ENCODE peak calls at places on chromosomes 4 and X, in nine cellular contexts. B is uterus, K is stomach, X is A549, P is endothelial cell of umbilical vein, Q is HCT116, Z is tibial nerve, D is lower leg skin, T is GM12892. V is an unnamed sample.

GRCh38 chr4:15336410-15337184 is 91.2 kb upstream of the C1QTNF7 start:
- DNase-seq in K (no peak), B (no peak), Q (no peak), X (no peak), T (no peak), Z (no peak), P (no peak), D (no peak), V (peak)

GRCh38 chr4:138736362-138736761 is 279.2 kb upstream of the NOCT start:
- DNase-seq in T (no peak), Q (no peak), K (no peak), D (no peak), X (no peak), P (peak), B (no peak), Z (no peak), V (no peak)

GRCh38 chr4:102503301-102503746 is 2.2 kb downstream of the NFKB1 start:
- DNase-seq in X (no peak), D (no peak), T (no peak), B (no peak), Z (no peak), Q (no peak), P (peak), K (no peak), V (no peak)

GRCh38 chr4:61462451-61463326 is 262.6 kb downstream of the ADGRL3 start:
- DNase-seq in Z (no peak), T (no peak), Q (no peak), D (no peak), B (no peak), K (peak), X (peak), P (peak), V (no peak)

GRCh38 chr4:180164799-180165198 is 2078.4 kb upstream of the TENM3 start:
- DNase-seq in B (no peak), K (no peak), D (no peak), T (no peak), Q (no peak), P (no peak), Z (no peak), X (no peak), V (no peak)

GRCh38 chrX:93538575-93538974 is 134.8 kb downstream of the NAP1L3 start:
- DNase-seq in B (no peak), X (peak), P (no peak), Z (no peak), Q (no peak), D (no peak), K (no peak), T (no peak), V (no peak)

GRCh38 chr4:24808955-24809354 is 13.6 kb downstream of the SOD3 start:
- DNase-seq in K (no peak), B (no peak), X (no peak), D (no peak), P (no peak), Q (no peak), T (no peak), Z (no peak), V (no peak)

GRCh38 chr4:3529363-3529762 is 2.9 kb downstream of the LRPAP1 start:
- DNase-seq in Z (no peak), D (peak), B (no peak), X (no peak), Q (no peak), T (no peak), K (no peak), P (no peak), V (no peak)

GRCh38 chr4:140168474-140168873 is 14.5 kb upstream of the MAML3 start:
- DNase-seq in Z (no peak), P (no peak), D (no peak), T (no peak), Q (no peak), B (no peak), X (no peak), K (no peak), V (no peak)

GRCh38 chr4:67682266-67682665 is 18.7 kb downstream of the UBA6 start:
- DNase-seq in Z (no peak), X (no peak), Q (no peak), B (no peak), T (no peak), P (no peak), K (no peak), D (no peak), V (no peak)

GRCh38 chr4:37279894-37280592 is 35.5 kb downstream of the NWD2 start:
- DNase-seq in K (no peak), T (no peak), D (no peak), X (no peak), B (no peak), Q (peak), P (no peak), Z (no peak), V (no peak)

GRCh38 chrX:129678881-129679195 is 24.1 kb upstream of the APLN start:
- DNase-seq in Z (no peak), X (no peak), T (no peak), B (no peak), P (peak), D (no peak), K (no peak), Q (no peak), V (no peak)

GRCh38 chrX:72540318-72540717 is 32.3 kb downstream of the HDAC8 start:
- DNase-seq in P (peak), D (no peak), Z (no peak), T (no peak), B (no peak), X (no peak), Q (no peak), K (no peak), V (no peak)

GRCh38 chr4:7068279-7068842 is 497 bp upstream of the GRPEL1 start:
- DNase-seq in D (peak), T (no peak), K (no peak), B (no peak), X (no peak), Q (no peak), P (no peak), Z (no peak), V (no peak)
- TF ChIP-seq POLR2A in D (no peak), T (peak), K (no peak), B (peak), X (peak), Q (peak), P (peak), Z (no peak), V (peak)

GRCh38 chrX:318068-318738 is 393 bp downstream of the GTPBP6 start:
- DNase-seq in X (peak), P (peak), Z (peak), K (peak), D (peak), B (peak), T (peak), Q (peak), V (peak)
- TF ChIP-seq POLR2A in X (no peak), P (no peak), Z (peak), K (no peak), D (no peak), B (peak), T (peak), Q (peak), V (no peak)

DNA sequence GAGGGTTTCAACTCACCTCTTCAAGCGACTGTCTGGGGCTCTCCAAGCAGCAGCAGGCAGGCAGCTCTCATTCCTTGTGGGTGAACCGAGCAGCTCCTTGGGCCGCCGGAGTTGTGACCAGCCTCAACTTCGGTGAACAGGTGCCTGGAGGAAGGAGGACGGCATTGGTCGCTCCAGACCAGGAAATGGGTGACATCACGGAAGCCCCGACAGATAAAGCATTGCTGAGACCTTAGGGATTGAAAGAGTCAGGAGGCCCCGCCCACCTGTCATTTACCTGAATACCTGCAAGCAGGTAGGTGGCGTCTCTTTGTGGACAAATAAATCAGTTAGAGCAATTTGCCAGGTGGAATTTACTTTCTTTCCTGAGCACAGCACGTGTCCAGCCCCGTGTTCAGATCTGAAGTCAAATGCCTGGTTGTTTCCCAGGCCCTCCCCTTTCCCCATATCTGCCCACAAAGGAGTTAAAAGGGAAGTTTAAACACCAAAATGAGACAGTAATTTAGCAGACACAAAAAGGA is at the start of gene LNX1:
- DNase-seq in Z (no peak), P (no peak), K (peak), T (no peak), D (peak), Q (peak), X (no peak), B (no peak), V (no peak)
- TF ChIP-seq POLR2A in Z (no peak), P (no peak), K (peak), T (no peak), D (no peak), Q (no peak), X (no peak), B (peak), V (no peak)

GRCh38 chr4:18021470-18021719 is 160 bp downstream of the LCORL start:
- DNase-seq in T (no peak), P (no peak), D (no peak), B (no peak), Z (no peak), Q (no peak), X (no peak), K (no peak), V (no peak)
- TF ChIP-seq POLR2A in T (no peak), P (no peak), D (no peak), B (no peak), Z (peak), Q (peak), X (no peak), K (no peak), V (no peak)

GRCh38 chr4:40246547-40246900 is 49.7 kb downstream of the RHOH start:
- DNase-seq in Z (no peak), Q (no peak), X (no peak), P (no peak), D (no peak), B (no peak), T (no peak), K (no peak), V (no peak)
- TF ChIP-seq POLR2A in Z (no peak), Q (no peak), X (no peak), P (no peak), D (no peak), B (no peak), T (peak), K (no peak), V (no peak)

DNA sequence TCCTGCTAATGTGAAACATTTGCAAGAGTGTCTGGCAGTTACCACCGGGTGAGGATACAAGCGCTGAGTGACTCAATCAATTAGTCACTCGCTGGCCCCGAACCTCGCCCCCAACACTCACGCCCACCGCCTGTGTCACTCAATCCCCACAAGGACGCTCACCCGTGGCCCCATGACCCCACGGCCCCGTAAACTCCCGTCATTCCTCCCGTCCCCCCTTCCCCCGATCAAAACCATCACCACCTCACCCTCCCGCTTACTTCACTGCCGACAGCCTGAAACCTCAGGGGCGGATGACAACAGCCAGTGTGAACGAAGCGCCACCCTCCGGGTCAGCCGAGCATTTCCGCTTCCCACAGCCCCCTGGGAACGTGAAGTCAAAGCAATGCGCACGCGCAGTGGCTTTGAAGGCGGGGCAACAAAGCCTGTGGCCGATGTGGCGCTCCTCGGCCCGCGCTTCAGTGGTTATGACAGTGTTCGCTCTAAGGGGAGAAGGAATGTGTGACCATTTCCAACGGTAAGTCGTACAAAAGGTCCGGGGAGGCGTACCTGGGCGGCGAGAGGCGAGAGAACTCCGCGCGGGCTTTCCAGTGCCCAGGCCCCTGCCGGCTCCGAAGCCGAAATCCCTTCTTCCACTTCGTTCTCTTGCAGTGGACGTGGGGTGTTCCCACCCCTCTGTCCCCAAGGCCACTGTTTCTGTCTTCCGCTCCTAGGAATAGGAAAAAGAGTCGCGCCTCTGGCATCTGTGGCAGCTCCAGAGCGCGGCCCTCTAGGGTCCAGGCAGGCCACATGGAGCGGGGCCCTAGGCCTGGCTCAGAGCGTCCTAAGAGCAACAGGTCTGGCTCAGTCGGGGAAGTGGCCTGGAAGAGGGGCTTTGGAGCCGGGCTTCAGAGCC is at the start of gene ZNF674:
- DNase-seq in D (peak), Z (peak), X (peak), P (peak), K (peak), Q (peak), B (peak), T (peak), V (peak)
- TF ChIP-seq POLR2A in D (no peak), Z (peak), X (peak), P (peak), K (no peak), Q (peak), B (peak), T (peak), V (peak)

GRCh38 chrX:48468693-48469691 is 1.1 kb downstream of the SLC38A5 start:
- DNase-seq in P (no peak), T (no peak), Q (no peak), D (no peak), K (no peak), B (no peak), Z (no peak), X (no peak), V (no peak)
- TF ChIP-seq POLR2A in P (no peak), T (no peak), Q (no peak), D (no peak), K (no peak), B (no peak), Z (no peak), X (no peak), V (no peak)

GRCh38 chrX:41333744-41333993 is 293 bp upstream of the DDX3X start:
- DNase-seq in B (peak), K (no peak), T (peak), Q (peak), X (peak), P (no peak), Z (peak), D (no peak), V (no peak)

GRCh38 chrX:41333994-41334865 is at the start of gene DDX3X:
- DNase-seq in T (peak), X (peak), Z (peak), Q (peak), B (peak), D (peak), K (peak), P (peak), V (no peak)

GRCh38 chrX:41332408-41332987 is 1.5 kb upstream of the DDX3X start:
- DNase-seq in Z (no peak), T (no peak), D (peak), X (no peak), B (peak), K (peak), Q (no peak), P (peak), V (no peak)

GRCh38 chrX:41332005-41332404 is 2.0 kb upstream of the DDX3X start:
- DNase-seq in P (no peak), K (no peak), X (no peak), T (no peak), D (no peak), B (no peak), Z (no peak), Q (no peak), V (no peak)

GRCh38 chrX:41332988-41333743 is 796 bp upstream of the DDX3X start:
- DNase-seq in D (peak), T (peak), B (peak), P (peak), Q (peak), K (peak), Z (peak), X (peak), V (no peak)
- TF ChIP-seq POLR2A in D (no peak), T (no peak), B (peak), P (peak), Q (no peak), K (peak), Z (no peak), X (peak), V (peak)

GRCh38 chr4:89110986-89111832 is at the start of gene TIGD2:
- DNase-seq in X (peak), K (peak), Q (peak), D (peak), P (peak), T (peak), Z (peak), B (peak), V (peak)
- TF ChIP-seq POLR2A in X (peak), K (no peak), Q (peak), D (no peak), P (peak), T (peak), Z (no peak), B (peak), V (peak)

V was measured in H54.